ENCODE peak calls at places on chromosomes 1 and 21, in five cellular contexts. One of them, this sample, is unnamed.

GRCh38 chr21:42975886-42976608 is 1.7 kb downstream of the PKNOX1 start:
- DNase-seq in CD8-positive, alpha-beta memory T cell: no peak
- DNase-seq in NCI-H2171: no peak
- DNase-seq in PC-9: no peak
- DNase-seq in stimulated activated CD8-positive, alpha-beta memory T cell treated with anti-CD3 and anti-CD28 coated beads, Interleukin-7, amount 100 ng/mL, for 24 hours: no peak
- DNase-seq in this sample: no peak

GRCh38 chr21:39633770-39634181 is 21.0 kb downstream of the B3GALT5 start:
- DNase-seq in CD8-positive, alpha-beta memory T cell: no peak
- DNase-seq in NCI-H2171: no peak
- DNase-seq in PC-9: peak; percentile 64
- DNase-seq in stimulated activated CD8-positive, alpha-beta memory T cell treated with anti-CD3 and anti-CD28 coated beads, Interleukin-7, amount 100 ng/mL, for 24 hours: no peak
- DNase-seq in this sample: no peak

GRCh38 chr1:153921803-153922075 is 1.0 kb downstream of the GATAD2B start:
- DNase-seq in CD8-positive, alpha-beta memory T cell: no peak
- DNase-seq in NCI-H2171: peak; percentile 5
- DNase-seq in PC-9: no peak
- DNase-seq in stimulated activated CD8-positive, alpha-beta memory T cell treated with anti-CD3 and anti-CD28 coated beads, Interleukin-7, amount 100 ng/mL, for 24 hours: no peak
- DNase-seq in this sample: no peak

GRCh38 chr1:202208458-202208857 is 14.9 kb downstream of the LGR6 start:
- DNase-seq in CD8-positive, alpha-beta memory T cell: no peak
- DNase-seq in NCI-H2171: peak; percentile 37
- DNase-seq in PC-9: no peak
- DNase-seq in stimulated activated CD8-positive, alpha-beta memory T cell treated with anti-CD3 and anti-CD28 coated beads, Interleukin-7, amount 100 ng/mL, for 24 hours: no peak
- DNase-seq in this sample: no peak

GRCh38 chr1:61607448-61607847 is 117.5 kb downstream of the TM2D1 start:
- DNase-seq in CD8-positive, alpha-beta memory T cell: no peak
- DNase-seq in NCI-H2171: no peak
- DNase-seq in PC-9: no peak
- DNase-seq in stimulated activated CD8-positive, alpha-beta memory T cell treated with anti-CD3 and anti-CD28 coated beads, Interleukin-7, amount 100 ng/mL, for 24 hours: no peak
- DNase-seq in this sample: no peak

GRCh38 chr1:58358311-58358710 is 188.2 kb downstream of the OMA1 start:
- DNase-seq in CD8-positive, alpha-beta memory T cell: no peak
- DNase-seq in NCI-H2171: no peak
- DNase-seq in PC-9: peak; percentile 54
- DNase-seq in stimulated activated CD8-positive, alpha-beta memory T cell treated with anti-CD3 and anti-CD28 coated beads, Interleukin-7, amount 100 ng/mL, for 24 hours: no peak
- DNase-seq in this sample: no peak

GRCh38 chr1:153790282-153790995 is 15.2 kb downstream of the SLC27A3 start:
- DNase-seq in CD8-positive, alpha-beta memory T cell: no peak
- DNase-seq in NCI-H2171: no peak
- DNase-seq in PC-9: no peak
- DNase-seq in stimulated activated CD8-positive, alpha-beta memory T cell treated with anti-CD3 and anti-CD28 coated beads, Interleukin-7, amount 100 ng/mL, for 24 hours: no peak
- DNase-seq in this sample: no peak

GRCh38 chr1:213985181-213986019 is 2.4 kb upstream of the PROX1 start:
- DNase-seq in CD8-positive, alpha-beta memory T cell: no peak
- DNase-seq in NCI-H2171: no peak
- DNase-seq in PC-9: no peak
- DNase-seq in stimulated activated CD8-positive, alpha-beta memory T cell treated with anti-CD3 and anti-CD28 coated beads, Interleukin-7, amount 100 ng/mL, for 24 hours: no peak
- DNase-seq in this sample: no peak

GRCh38 chr1:151968058-151968457 is 25.6 kb downstream of the S100A10 start:
- DNase-seq in CD8-positive, alpha-beta memory T cell: peak; percentile 70
- DNase-seq in NCI-H2171: no peak
- DNase-seq in PC-9: peak; percentile 51
- DNase-seq in stimulated activated CD8-positive, alpha-beta memory T cell treated with anti-CD3 and anti-CD28 coated beads, Interleukin-7, amount 100 ng/mL, for 24 hours: no peak
- DNase-seq in this sample: peak; percentile 56

GRCh38 chr1:24987424-24987823 is 57.3 kb upstream of the RUNX3 start:
- DNase-seq in CD8-positive, alpha-beta memory T cell: no peak
- DNase-seq in NCI-H2171: no peak
- DNase-seq in PC-9: no peak
- DNase-seq in stimulated activated CD8-positive, alpha-beta memory T cell treated with anti-CD3 and anti-CD28 coated beads, Interleukin-7, amount 100 ng/mL, for 24 hours: no peak
- DNase-seq in this sample: no peak